ENCODE peak calls at places on chromosomes 16 and 17, in seven cellular contexts. D, R, W, O, E, H and T are unnamed samples.
A peak's percentile ranks its signal among the peaks of the same experiment; 100 is the strongest.

GRCh38 chr17:63433746-63434591 is 12.1 kb downstream of the CYB561 start:
- DNase-seq in R (peak; percentile 88), H (no peak), E (peak; percentile 80), W (peak; percentile 83), D (peak; percentile 93), O (peak; percentile 96), T (peak; percentile 16)

GRCh38 chr16:87173294-87173883 is 143.8 kb downstream of the C16orf95 start:
- DNase-seq in D (no peak), E (no peak), W (no peak), H (no peak), O (peak; percentile 31), R (no peak), T (no peak)

GRCh38 chr17:17191961-17192381 is 14.2 kb downstream of the PLD6 start:
- DNase-seq in E (no peak), W (no peak), O (no peak), D (no peak), H (no peak), R (peak; percentile 47), T (no peak)

GRCh38 chr17:77205396-77206124 is 64.8 kb downstream of the SEC14L1 start:
- DNase-seq in E (no peak), R (no peak), H (no peak), O (no peak), D (no peak), W (no peak), T (no peak)

GRCh38 chr16:49498241-49499017 is 124.8 kb downstream of the C16orf78 start:
- DNase-seq in W (no peak), R (no peak), D (peak; percentile 6), H (no peak), E (no peak), O (no peak), T (no peak)

GRCh38 chr16:8355714-8356113 is 234.6 kb downstream of the TMEM114 start:
- DNase-seq in E (no peak), O (no peak), R (no peak), H (no peak), W (no peak), D (no peak), T (no peak)

GRCh38 chr16:57627184-57627871 is 1.1 kb upstream of the ADGRG1 start:
- DNase-seq in W (peak; percentile 91), R (peak; percentile 53), E (no peak), H (no peak), D (no peak), O (peak; percentile 94), T (no peak)

GRCh38 chr17:10681866-10682446 is 15.4 kb downstream of the SCO1 start:
- DNase-seq in O (peak; percentile 47), W (no peak), R (peak; percentile 15), H (no peak), E (no peak), D (no peak), T (no peak)

GRCh38 chr17:67474081-67474661 is 97.1 kb downstream of the PITPNC1 start:
- DNase-seq in H (no peak), D (peak; percentile 63), R (peak; percentile 72), W (no peak), O (peak; percentile 88), E (peak; percentile 28), T (no peak)

GRCh38 chr17:76805319-76805718 is 62.9 kb upstream of the MGAT5B start:
- DNase-seq in H (no peak), R (peak; percentile 63), E (no peak), D (no peak), W (peak; percentile 61), O (peak; percentile 62), T (no peak)

GRCh38 chr17:8212312-8213180 is 2.2 kb upstream of the AURKB start:
- DNase-seq in W (no peak), O (no peak), D (no peak), E (no peak), H (no peak), R (no peak), T (no peak)

GRCh38 chr17:78131172-78132085 is 858 bp downstream of the TMC8 start:
- DNase-seq in H (peak; percentile 44), D (peak; percentile 57), O (peak; percentile 41), E (peak; percentile 19), W (no peak), R (no peak), T (no peak)

GRCh38 chr17:32240745-32241144 is 24.9 kb upstream of the RHBDL3 start:
- DNase-seq in R (peak; percentile 32), D (no peak), W (no peak), O (peak; percentile 32), E (peak; percentile 54), H (no peak), T (no peak)

GRCh38 chr17:67246648-67247415 is 1.8 kb upstream of the HELZ start:
- DNase-seq in H (peak; percentile 35), D (peak; percentile 67), W (peak; percentile 98), O (peak; percentile 36), R (no peak), E (no peak), T (peak; percentile 97)

GRCh38 chr16:53912155-53912554 is 208.2 kb downstream of the FTO start:
- DNase-seq in D (no peak), W (no peak), E (no peak), H (no peak), O (no peak), R (no peak), T (peak; percentile 92)

GRCh38 chr16:53911506-53911905 is 207.6 kb downstream of the FTO start:
- DNase-seq in D (no peak), R (peak; percentile 12), H (no peak), W (no peak), O (no peak), E (no peak), T (no peak)

GRCh38 chr16:53915452-53916160 is 211.7 kb downstream of the FTO start:
- DNase-seq in D (no peak), H (no peak), W (no peak), O (no peak), R (no peak), E (no peak), T (no peak)

GRCh38 chr16:53913082-53913870 is 209.3 kb downstream of the FTO start:
- DNase-seq in H (no peak), W (peak; percentile 35), R (peak; percentile 93), D (peak; percentile 78), O (peak; percentile 89), E (no peak), T (peak; percentile 69)

GRCh38 chr16:53913920-53914319 is 210.0 kb downstream of the FTO start:
- DNase-seq in D (no peak), W (no peak), E (no peak), O (no peak), R (no peak), H (no peak), T (no peak)
- H3K27ac ChIP-seq in D (peak overlapping the region; percentile 51), W (no peak overlapping the region), E (peak overlapping the region; percentile 20), O (no peak overlapping the region), R (no peak overlapping the region), H (no peak overlapping the region), T (peak overlapping the region; percentile 86)

GRCh38 chr16:2040031-2040430 is 7.6 kb downstream of the NTHL1 start:
- DNase-seq in O (no peak), D (peak; percentile 70), H (no peak), R (no peak), E (peak; percentile 59), W (no peak), T (no peak)

GRCh38 chr16:2039286-2040030 is 8.2 kb downstream of the NTHL1 start:
- DNase-seq in R (peak; percentile 93), W (peak; percentile 81), D (peak; percentile 79), H (peak; percentile 32), O (peak; percentile 84), E (peak; percentile 88), T (no peak)

GRCh38 chr16:2037115-2037514 is 10.4 kb downstream of the NHERF2 start:
- DNase-seq in E (no peak), R (no peak), W (no peak), H (no peak), D (no peak), O (no peak), T (no peak)

GRCh38 chr16:2037631-2038358 is 9.8 kb downstream of the NTHL1 start:
- DNase-seq in H (no peak), W (no peak), D (peak; percentile 67), E (no peak), R (no peak), O (no peak), T (no peak)

DNA sequence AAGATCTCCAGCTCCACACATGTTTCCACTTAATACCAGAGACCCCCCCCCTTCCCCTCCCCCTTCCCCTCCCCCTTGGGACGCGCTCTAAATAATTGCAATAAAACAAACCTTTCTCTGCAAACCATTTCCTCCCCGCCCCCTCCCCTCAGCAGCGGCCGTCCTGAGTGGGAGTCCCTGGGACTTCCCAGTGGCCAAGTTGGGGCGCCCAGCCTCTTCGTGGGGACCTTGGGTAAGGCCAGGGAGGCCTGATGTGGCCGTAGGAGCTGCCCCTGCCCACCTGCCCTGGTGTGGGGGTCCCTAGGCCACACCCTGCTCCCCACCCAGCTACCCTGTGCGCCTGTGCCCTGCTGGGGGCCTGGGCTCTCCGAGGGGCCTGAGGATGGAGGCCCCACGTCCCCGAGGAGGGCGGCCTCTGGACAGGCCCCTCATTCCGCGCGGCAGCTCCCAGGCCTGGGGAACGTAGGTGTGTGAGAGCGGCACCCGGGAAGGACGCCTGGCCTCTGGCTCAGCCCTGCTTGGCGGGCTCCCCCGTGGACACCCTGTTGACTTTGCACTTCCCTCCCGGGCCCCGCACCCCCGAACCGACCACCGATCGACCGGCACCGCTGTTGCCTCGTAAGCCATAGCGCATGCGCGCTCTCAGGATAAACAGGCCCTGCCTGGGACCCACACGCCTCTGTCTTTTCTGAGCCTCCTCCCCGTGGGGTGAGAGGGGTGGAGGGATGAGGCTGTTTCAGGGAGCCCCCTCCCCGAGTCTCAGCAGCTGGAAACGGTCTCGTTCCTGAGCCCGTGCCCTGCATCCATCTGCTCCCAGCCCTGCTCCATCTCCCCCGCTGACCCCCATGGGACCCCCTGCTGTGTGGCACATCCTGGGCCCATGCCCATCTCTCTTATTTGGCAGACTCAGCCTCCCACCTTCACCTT is 9.0 kb downstream of the NTHL1 start:
- DNase-seq in W (no peak), E (peak; percentile 66), O (no peak), H (no peak), R (peak; percentile 47), D (peak; percentile 72), T (no peak)
- H3K27ac ChIP-seq in W (peak overlapping the region; percentile 100), E (peak overlapping the region; percentile 93), O (no peak overlapping the region), H (peak overlapping the region; percentile 91), R (peak overlapping the region; percentile 88), D (peak overlapping the region; percentile 64), T (no peak overlapping the region)

GRCh38 chr16:65117701-65118448 is 4.0 kb downstream of the CDH11 start:
- DNase-seq in D (peak; percentile 72), R (peak; percentile 93), E (peak; percentile 53), O (peak; percentile 89), H (no peak), W (peak; percentile 75), T (peak; percentile 39)

GRCh38 chr16:65118866-65119265 is 3.0 kb downstream of the CDH11 start:
- DNase-seq in O (peak; percentile 27), E (no peak), H (no peak), D (no peak), W (peak; percentile 26), R (no peak), T (no peak)

GRCh38 chr16:65120811-65121721 is 797 bp downstream of the CDH11 start:
- DNase-seq in R (peak; percentile 48), O (peak; percentile 56), E (peak; percentile 21), H (no peak), W (no peak), D (peak; percentile 64), T (peak; percentile 27)

GRCh38 chr16:65121870-65122723 is at the start of gene CDH11:
- DNase-seq in O (peak; percentile 93), W (peak; percentile 65), R (peak; percentile 86), E (peak; percentile 72), D (peak; percentile 73), H (no peak), T (peak; percentile 70)

GRCh38 chr16:65119905-65120341 is 1.9 kb downstream of the CDH11 start:
- DNase-seq in D (no peak), R (peak; percentile 69), H (no peak), E (no peak), W (peak; percentile 62), O (peak; percentile 74), T (no peak)
- H3K27ac ChIP-seq in D (peak overlapping the region; percentile 88), R (peak overlapping the region; percentile 88), H (peak overlapping the region; percentile 89), E (peak overlapping the region; percentile 81), W (peak overlapping the region; percentile 49), O (peak overlapping the region; percentile 76), T (no peak overlapping the region)

GRCh38 chr16:54940279-54940604 is 9.6 kb downstream of the IRX5 start:
- DNase-seq in H (no peak), W (no peak), O (no peak), D (no peak), R (no peak), E (no peak), T (no peak)
- H3K27ac ChIP-seq in H (no peak overlapping the region), W (no peak overlapping the region), O (no peak overlapping the region), D (no peak overlapping the region), R (no peak overlapping the region), E (no peak overlapping the region), T (no peak overlapping the region)